ENCODE peak calls at places on chromosome 6, in ten cellular contexts. One of them, this sample, is unnamed.

GRCh38 chr6:49966334-49966733 is 2.4 kb upstream of the DEFB114 start:
- DNase-seq in NCI-H1436: no peak
- DNase-seq in stimulated activated CD8-positive, alpha-beta memory T cell treated with anti-CD3 and anti-CD28 coated beads, Interleukin-12 subunit alpha, Interleukin-12 subunit beta, amount 100 ng/mL, for 1 hour: no peak
- DNase-seq in T-helper 1 cell: no peak
- DNase-seq in Daoy: no peak
- DNase-seq in stimulated activated naive B cell treated with anti-CD40 and anti-IgM and Interleukin-4, amounts not matched to agents 10 μg/mL and 1 μg/mL and 100 μg/mL, for 72 hours: no peak
- DNase-seq in NCI-H1694 treated with DMSO at 0.1 percent for 48 hours: no peak
- DNase-seq in mucosa of descending colon: no peak
- DNase-seq in substantia nigra: no peak
- DNase-seq in colonic mucosa: no peak
- DNase-seq in this sample: no peak

GRCh38 chr6:170290306-170291128 is at the start of gene DLL1:
- DNase-seq in NCI-H1436: peak; percentile 78
- DNase-seq in stimulated activated CD8-positive, alpha-beta memory T cell treated with anti-CD3 and anti-CD28 coated beads, Interleukin-12 subunit alpha, Interleukin-12 subunit beta, amount 100 ng/mL, for 1 hour: no peak
- DNase-seq in T-helper 1 cell: no peak
- DNase-seq in Daoy: peak; percentile 74
- DNase-seq in stimulated activated naive B cell treated with anti-CD40 and anti-IgM and Interleukin-4, amounts not matched to agents 10 μg/mL and 1 μg/mL and 100 μg/mL, for 72 hours: peak; percentile 44
- DNase-seq in NCI-H1694 treated with DMSO at 0.1 percent for 48 hours: no peak
- DNase-seq in mucosa of descending colon: no peak
- DNase-seq in substantia nigra: peak; percentile 39
- DNase-seq in colonic mucosa: peak; percentile 55
- DNase-seq in this sample: no peak

GRCh38 chr6:76772951-76773350 is 690.3 kb downstream of the HTR1B start:
- DNase-seq in NCI-H1436: no peak
- DNase-seq in stimulated activated CD8-positive, alpha-beta memory T cell treated with anti-CD3 and anti-CD28 coated beads, Interleukin-12 subunit alpha, Interleukin-12 subunit beta, amount 100 ng/mL, for 1 hour: no peak
- DNase-seq in T-helper 1 cell: no peak
- DNase-seq in Daoy: no peak
- DNase-seq in stimulated activated naive B cell treated with anti-CD40 and anti-IgM and Interleukin-4, amounts not matched to agents 10 μg/mL and 1 μg/mL and 100 μg/mL, for 72 hours: no peak
- DNase-seq in NCI-H1694 treated with DMSO at 0.1 percent for 48 hours: no peak
- DNase-seq in mucosa of descending colon: no peak
- DNase-seq in substantia nigra: no peak
- DNase-seq in colonic mucosa: no peak
- DNase-seq in this sample: no peak

GRCh38 chr6:152595507-152595906 is 41.7 kb downstream of the SYNE1 start:
- DNase-seq in NCI-H1436: no peak
- DNase-seq in stimulated activated CD8-positive, alpha-beta memory T cell treated with anti-CD3 and anti-CD28 coated beads, Interleukin-12 subunit alpha, Interleukin-12 subunit beta, amount 100 ng/mL, for 1 hour: no peak
- DNase-seq in T-helper 1 cell: no peak
- DNase-seq in Daoy: no peak
- DNase-seq in stimulated activated naive B cell treated with anti-CD40 and anti-IgM and Interleukin-4, amounts not matched to agents 10 μg/mL and 1 μg/mL and 100 μg/mL, for 72 hours: no peak
- DNase-seq in NCI-H1694 treated with DMSO at 0.1 percent for 48 hours: no peak
- DNase-seq in mucosa of descending colon: no peak
- DNase-seq in substantia nigra: no peak
- DNase-seq in colonic mucosa: no peak
- DNase-seq in this sample: no peak

GRCh38 chr6:55108469-55109130 is 65.7 kb upstream of the HCRTR2 start:
- DNase-seq in NCI-H1436: no peak
- DNase-seq in stimulated activated CD8-positive, alpha-beta memory T cell treated with anti-CD3 and anti-CD28 coated beads, Interleukin-12 subunit alpha, Interleukin-12 subunit beta, amount 100 ng/mL, for 1 hour: no peak
- DNase-seq in T-helper 1 cell: no peak
- DNase-seq in Daoy: no peak
- DNase-seq in stimulated activated naive B cell treated with anti-CD40 and anti-IgM and Interleukin-4, amounts not matched to agents 10 μg/mL and 1 μg/mL and 100 μg/mL, for 72 hours: no peak
- DNase-seq in NCI-H1694 treated with DMSO at 0.1 percent for 48 hours: no peak
- DNase-seq in mucosa of descending colon: no peak
- DNase-seq in substantia nigra: no peak
- DNase-seq in colonic mucosa: no peak
- DNase-seq in this sample: no peak

GRCh38 chr6:66638099-66638498 is 931.1 kb upstream of the EYS start:
- DNase-seq in NCI-H1436: no peak
- DNase-seq in stimulated activated CD8-positive, alpha-beta memory T cell treated with anti-CD3 and anti-CD28 coated beads, Interleukin-12 subunit alpha, Interleukin-12 subunit beta, amount 100 ng/mL, for 1 hour: no peak
- DNase-seq in T-helper 1 cell: no peak
- DNase-seq in Daoy: no peak
- DNase-seq in stimulated activated naive B cell treated with anti-CD40 and anti-IgM and Interleukin-4, amounts not matched to agents 10 μg/mL and 1 μg/mL and 100 μg/mL, for 72 hours: no peak
- DNase-seq in NCI-H1694 treated with DMSO at 0.1 percent for 48 hours: no peak
- DNase-seq in mucosa of descending colon: no peak
- DNase-seq in substantia nigra: no peak
- DNase-seq in colonic mucosa: no peak
- DNase-seq in this sample: no peak

GRCh38 chr6:149545754-149546471 is at the start of gene PPIL4:
- DNase-seq in NCI-H1436: peak; percentile 93
- DNase-seq in stimulated activated CD8-positive, alpha-beta memory T cell treated with anti-CD3 and anti-CD28 coated beads, Interleukin-12 subunit alpha, Interleukin-12 subunit beta, amount 100 ng/mL, for 1 hour: peak; percentile 95
- DNase-seq in T-helper 1 cell: peak; percentile 95
- DNase-seq in Daoy: peak; percentile 99
- DNase-seq in stimulated activated naive B cell treated with anti-CD40 and anti-IgM and Interleukin-4, amounts not matched to agents 10 μg/mL and 1 μg/mL and 100 μg/mL, for 72 hours: peak; percentile 94
- DNase-seq in NCI-H1694 treated with DMSO at 0.1 percent for 48 hours: peak; percentile 82
- DNase-seq in mucosa of descending colon: peak; percentile 98
- DNase-seq in substantia nigra: peak; percentile 92
- DNase-seq in colonic mucosa: peak; percentile 96
- DNase-seq in this sample: peak; percentile 92

GRCh38 chr6:153976921-153977693 is 61.9 kb upstream of the OPRM1 start:
- DNase-seq in NCI-H1436: no peak
- DNase-seq in stimulated activated CD8-positive, alpha-beta memory T cell treated with anti-CD3 and anti-CD28 coated beads, Interleukin-12 subunit alpha, Interleukin-12 subunit beta, amount 100 ng/mL, for 1 hour: no peak
- DNase-seq in T-helper 1 cell: no peak
- DNase-seq in Daoy: no peak
- DNase-seq in stimulated activated naive B cell treated with anti-CD40 and anti-IgM and Interleukin-4, amounts not matched to agents 10 μg/mL and 1 μg/mL and 100 μg/mL, for 72 hours: no peak
- DNase-seq in NCI-H1694 treated with DMSO at 0.1 percent for 48 hours: no peak
- DNase-seq in mucosa of descending colon: no peak
- DNase-seq in substantia nigra: no peak
- DNase-seq in colonic mucosa: no peak
- DNase-seq in this sample: no peak

GRCh38 chr6:111918825-111919224 is 45.6 kb upstream of the FYN start:
- DNase-seq in NCI-H1436: no peak
- DNase-seq in stimulated activated CD8-positive, alpha-beta memory T cell treated with anti-CD3 and anti-CD28 coated beads, Interleukin-12 subunit alpha, Interleukin-12 subunit beta, amount 100 ng/mL, for 1 hour: no peak
- DNase-seq in T-helper 1 cell: no peak
- DNase-seq in Daoy: peak; percentile 87
- DNase-seq in stimulated activated naive B cell treated with anti-CD40 and anti-IgM and Interleukin-4, amounts not matched to agents 10 μg/mL and 1 μg/mL and 100 μg/mL, for 72 hours: no peak
- DNase-seq in NCI-H1694 treated with DMSO at 0.1 percent for 48 hours: no peak
- DNase-seq in mucosa of descending colon: no peak
- DNase-seq in substantia nigra: no peak
- DNase-seq in colonic mucosa: no peak
- DNase-seq in this sample: no peak

GRCh38 chr6:119541132-119541905 is 191.8 kb upstream of the MAN1A1 start:
- DNase-seq in NCI-H1436: no peak
- DNase-seq in stimulated activated CD8-positive, alpha-beta memory T cell treated with anti-CD3 and anti-CD28 coated beads, Interleukin-12 subunit alpha, Interleukin-12 subunit beta, amount 100 ng/mL, for 1 hour: no peak
- DNase-seq in T-helper 1 cell: no peak
- DNase-seq in Daoy: peak; percentile 86
- DNase-seq in stimulated activated naive B cell treated with anti-CD40 and anti-IgM and Interleukin-4, amounts not matched to agents 10 μg/mL and 1 μg/mL and 100 μg/mL, for 72 hours: no peak
- DNase-seq in NCI-H1694 treated with DMSO at 0.1 percent for 48 hours: no peak
- DNase-seq in mucosa of descending colon: no peak
- DNase-seq in substantia nigra: no peak
- DNase-seq in colonic mucosa: no peak
- DNase-seq in this sample: no peak

GRCh38 chr6:113221850-113222249 is 635.3 kb upstream of the MARCKS start:
- DNase-seq in NCI-H1436: no peak
- DNase-seq in stimulated activated CD8-positive, alpha-beta memory T cell treated with anti-CD3 and anti-CD28 coated beads, Interleukin-12 subunit alpha, Interleukin-12 subunit beta, amount 100 ng/mL, for 1 hour: no peak
- DNase-seq in T-helper 1 cell: no peak
- DNase-seq in Daoy: no peak
- DNase-seq in stimulated activated naive B cell treated with anti-CD40 and anti-IgM and Interleukin-4, amounts not matched to agents 10 μg/mL and 1 μg/mL and 100 μg/mL, for 72 hours: no peak
- DNase-seq in NCI-H1694 treated with DMSO at 0.1 percent for 48 hours: no peak
- DNase-seq in mucosa of descending colon: peak; percentile 43
- DNase-seq in substantia nigra: no peak
- DNase-seq in colonic mucosa: no peak
- DNase-seq in this sample: no peak

GRCh38 chr6:56529594-56530191 is 113.0 kb downstream of the DST start:
- DNase-seq in NCI-H1436: no peak
- DNase-seq in stimulated activated CD8-positive, alpha-beta memory T cell treated with anti-CD3 and anti-CD28 coated beads, Interleukin-12 subunit alpha, Interleukin-12 subunit beta, amount 100 ng/mL, for 1 hour: no peak
- DNase-seq in T-helper 1 cell: no peak
- DNase-seq in Daoy: no peak
- DNase-seq in stimulated activated naive B cell treated with anti-CD40 and anti-IgM and Interleukin-4, amounts not matched to agents 10 μg/mL and 1 μg/mL and 100 μg/mL, for 72 hours: no peak
- DNase-seq in NCI-H1694 treated with DMSO at 0.1 percent for 48 hours: no peak
- DNase-seq in mucosa of descending colon: no peak
- DNase-seq in substantia nigra: no peak
- DNase-seq in colonic mucosa: no peak
- DNase-seq in this sample: no peak

GRCh38 chr6:105317607-105318533 is 85.0 kb downstream of the PREP start:
- DNase-seq in NCI-H1436: peak; percentile 19
- DNase-seq in stimulated activated CD8-positive, alpha-beta memory T cell treated with anti-CD3 and anti-CD28 coated beads, Interleukin-12 subunit alpha, Interleukin-12 subunit beta, amount 100 ng/mL, for 1 hour: no peak
- DNase-seq in T-helper 1 cell: no peak
- DNase-seq in Daoy: no peak
- DNase-seq in stimulated activated naive B cell treated with anti-CD40 and anti-IgM and Interleukin-4, amounts not matched to agents 10 μg/mL and 1 μg/mL and 100 μg/mL, for 72 hours: no peak
- DNase-seq in NCI-H1694 treated with DMSO at 0.1 percent for 48 hours: no peak
- DNase-seq in mucosa of descending colon: no peak
- DNase-seq in substantia nigra: no peak
- DNase-seq in colonic mucosa: no peak
- DNase-seq in this sample: peak; percentile 49

GRCh38 chr6:56720882-56721281 is 78.2 kb upstream of the DST start:
- DNase-seq in NCI-H1436: no peak
- DNase-seq in stimulated activated CD8-positive, alpha-beta memory T cell treated with anti-CD3 and anti-CD28 coated beads, Interleukin-12 subunit alpha, Interleukin-12 subunit beta, amount 100 ng/mL, for 1 hour: no peak
- DNase-seq in T-helper 1 cell: no peak
- DNase-seq in Daoy: no peak
- DNase-seq in stimulated activated naive B cell treated with anti-CD40 and anti-IgM and Interleukin-4, amounts not matched to agents 10 μg/mL and 1 μg/mL and 100 μg/mL, for 72 hours: no peak
- DNase-seq in NCI-H1694 treated with DMSO at 0.1 percent for 48 hours: no peak
- DNase-seq in mucosa of descending colon: no peak
- DNase-seq in substantia nigra: no peak
- DNase-seq in colonic mucosa: no peak
- DNase-seq in this sample: no peak

GRCh38 chr6:105005446-105005845 is 48.5 kb downstream of the LIN28B start:
- DNase-seq in NCI-H1436: no peak
- DNase-seq in stimulated activated CD8-positive, alpha-beta memory T cell treated with anti-CD3 and anti-CD28 coated beads, Interleukin-12 subunit alpha, Interleukin-12 subunit beta, amount 100 ng/mL, for 1 hour: no peak
- DNase-seq in T-helper 1 cell: no peak
- DNase-seq in Daoy: no peak
- DNase-seq in stimulated activated naive B cell treated with anti-CD40 and anti-IgM and Interleukin-4, amounts not matched to agents 10 μg/mL and 1 μg/mL and 100 μg/mL, for 72 hours: no peak
- DNase-seq in NCI-H1694 treated with DMSO at 0.1 percent for 48 hours: no peak
- DNase-seq in mucosa of descending colon: no peak
- DNase-seq in substantia nigra: no peak
- DNase-seq in colonic mucosa: no peak
- DNase-seq in this sample: no peak

GRCh38 chr6:3958255-3958654 is 109.1 kb downstream of the FAM50B start:
- DNase-seq in NCI-H1436: no peak
- DNase-seq in stimulated activated CD8-positive, alpha-beta memory T cell treated with anti-CD3 and anti-CD28 coated beads, Interleukin-12 subunit alpha, Interleukin-12 subunit beta, amount 100 ng/mL, for 1 hour: no peak
- DNase-seq in T-helper 1 cell: no peak
- DNase-seq in Daoy: no peak
- DNase-seq in stimulated activated naive B cell treated with anti-CD40 and anti-IgM and Interleukin-4, amounts not matched to agents 10 μg/mL and 1 μg/mL and 100 μg/mL, for 72 hours: no peak
- DNase-seq in NCI-H1694 treated with DMSO at 0.1 percent for 48 hours: no peak
- DNase-seq in mucosa of descending colon: no peak
- DNase-seq in substantia nigra: no peak
- DNase-seq in colonic mucosa: no peak
- DNase-seq in this sample: no peak

GRCh38 chr6:44804016-44804415 is 416.5 kb downstream of the CDC5L start:
- DNase-seq in NCI-H1436: no peak
- DNase-seq in stimulated activated CD8-positive, alpha-beta memory T cell treated with anti-CD3 and anti-CD28 coated beads, Interleukin-12 subunit alpha, Interleukin-12 subunit beta, amount 100 ng/mL, for 1 hour: no peak
- DNase-seq in T-helper 1 cell: no peak
- DNase-seq in Daoy: no peak
- DNase-seq in stimulated activated naive B cell treated with anti-CD40 and anti-IgM and Interleukin-4, amounts not matched to agents 10 μg/mL and 1 μg/mL and 100 μg/mL, for 72 hours: no peak
- DNase-seq in NCI-H1694 treated with DMSO at 0.1 percent for 48 hours: no peak
- DNase-seq in mucosa of descending colon: no peak
- DNase-seq in substantia nigra: no peak
- DNase-seq in colonic mucosa: no peak
- DNase-seq in this sample: no peak

GRCh38 chr6:43698584-43699349 is 11.2 kb upstream of the MRPS18A start:
- DNase-seq in NCI-H1436: no peak
- DNase-seq in stimulated activated CD8-positive, alpha-beta memory T cell treated with anti-CD3 and anti-CD28 coated beads, Interleukin-12 subunit alpha, Interleukin-12 subunit beta, amount 100 ng/mL, for 1 hour: no peak
- DNase-seq in T-helper 1 cell: no peak
- DNase-seq in Daoy: peak; percentile 26
- DNase-seq in stimulated activated naive B cell treated with anti-CD40 and anti-IgM and Interleukin-4, amounts not matched to agents 10 μg/mL and 1 μg/mL and 100 μg/mL, for 72 hours: no peak
- DNase-seq in NCI-H1694 treated with DMSO at 0.1 percent for 48 hours: peak; percentile 60
- DNase-seq in mucosa of descending colon: no peak
- DNase-seq in substantia nigra: no peak
- DNase-seq in colonic mucosa: peak; percentile 57
- DNase-seq in this sample: peak; percentile 68

GRCh38 chr6:6366778-6367177 is 46.3 kb upstream of the F13A1 start:
- DNase-seq in NCI-H1436: no peak
- DNase-seq in stimulated activated CD8-positive, alpha-beta memory T cell treated with anti-CD3 and anti-CD28 coated beads, Interleukin-12 subunit alpha, Interleukin-12 subunit beta, amount 100 ng/mL, for 1 hour: no peak
- DNase-seq in T-helper 1 cell: no peak
- DNase-seq in Daoy: no peak
- DNase-seq in stimulated activated naive B cell treated with anti-CD40 and anti-IgM and Interleukin-4, amounts not matched to agents 10 μg/mL and 1 μg/mL and 100 μg/mL, for 72 hours: no peak
- DNase-seq in NCI-H1694 treated with DMSO at 0.1 percent for 48 hours: no peak
- DNase-seq in mucosa of descending colon: no peak
- DNase-seq in substantia nigra: no peak
- DNase-seq in colonic mucosa: no peak
- DNase-seq in this sample: no peak

GRCh38 chr6:134065706-134066105 is 13.3 kb upstream of the SLC2A12 start:
- DNase-seq in NCI-H1436: no peak
- DNase-seq in stimulated activated CD8-positive, alpha-beta memory T cell treated with anti-CD3 and anti-CD28 coated beads, Interleukin-12 subunit alpha, Interleukin-12 subunit beta, amount 100 ng/mL, for 1 hour: no peak
- DNase-seq in T-helper 1 cell: no peak
- DNase-seq in Daoy: peak; percentile 40
- DNase-seq in stimulated activated naive B cell treated with anti-CD40 and anti-IgM and Interleukin-4, amounts not matched to agents 10 μg/mL and 1 μg/mL and 100 μg/mL, for 72 hours: no peak
- DNase-seq in NCI-H1694 treated with DMSO at 0.1 percent for 48 hours: peak; percentile 26
- DNase-seq in mucosa of descending colon: no peak
- DNase-seq in substantia nigra: no peak
- DNase-seq in colonic mucosa: no peak
- DNase-seq in this sample: no peak

GRCh38 chr6:44203955-44204354 is 12.8 kb upstream of the MYMX start:
- DNase-seq in NCI-H1436: no peak
- DNase-seq in stimulated activated CD8-positive, alpha-beta memory T cell treated with anti-CD3 and anti-CD28 coated beads, Interleukin-12 subunit alpha, Interleukin-12 subunit beta, amount 100 ng/mL, for 1 hour: no peak
- DNase-seq in T-helper 1 cell: no peak
- DNase-seq in Daoy: peak; percentile 48
- DNase-seq in stimulated activated naive B cell treated with anti-CD40 and anti-IgM and Interleukin-4, amounts not matched to agents 10 μg/mL and 1 μg/mL and 100 μg/mL, for 72 hours: no peak
- DNase-seq in NCI-H1694 treated with DMSO at 0.1 percent for 48 hours: no peak
- DNase-seq in mucosa of descending colon: no peak
- DNase-seq in substantia nigra: no peak
- DNase-seq in colonic mucosa: peak; percentile 62
- DNase-seq in this sample: no peak

GRCh38 chr6:90268178-90268577 is 28.5 kb downstream of the BACH2 start:
- DNase-seq in NCI-H1436: no peak
- DNase-seq in stimulated activated CD8-positive, alpha-beta memory T cell treated with anti-CD3 and anti-CD28 coated beads, Interleukin-12 subunit alpha, Interleukin-12 subunit beta, amount 100 ng/mL, for 1 hour: no peak
- DNase-seq in T-helper 1 cell: no peak
- DNase-seq in Daoy: no peak
- DNase-seq in stimulated activated naive B cell treated with anti-CD40 and anti-IgM and Interleukin-4, amounts not matched to agents 10 μg/mL and 1 μg/mL and 100 μg/mL, for 72 hours: peak; percentile 43
- DNase-seq in NCI-H1694 treated with DMSO at 0.1 percent for 48 hours: no peak
- DNase-seq in mucosa of descending colon: no peak
- DNase-seq in substantia nigra: no peak
- DNase-seq in colonic mucosa: no peak
- DNase-seq in this sample: no peak

GRCh38 chr6:40160826-40161225 is 226.6 kb upstream of the MOCS1 start:
- DNase-seq in NCI-H1436: no peak
- DNase-seq in stimulated activated CD8-positive, alpha-beta memory T cell treated with anti-CD3 and anti-CD28 coated beads, Interleukin-12 subunit alpha, Interleukin-12 subunit beta, amount 100 ng/mL, for 1 hour: no peak
- DNase-seq in T-helper 1 cell: no peak
- DNase-seq in Daoy: no peak
- DNase-seq in stimulated activated naive B cell treated with anti-CD40 and anti-IgM and Interleukin-4, amounts not matched to agents 10 μg/mL and 1 μg/mL and 100 μg/mL, for 72 hours: no peak
- DNase-seq in NCI-H1694 treated with DMSO at 0.1 percent for 48 hours: no peak
- DNase-seq in mucosa of descending colon: no peak
- DNase-seq in substantia nigra: no peak
- DNase-seq in colonic mucosa: no peak
- DNase-seq in this sample: no peak

This sample was measured in gastrocnemius medialis.